ENCODE peak calls at places on chromosomes 6 and 20, in six cellular contexts. Y is left cardiac atrium; M is left ventricle myocardium superior; K is activated naive CD4-positive, alpha-beta T cell treated with anti-CD3 and anti-CD28 coated beads, Interleukin-2, amount 50 U/mL, for 72 hours; P is RWPE2; I is activated naive CD8-positive, alpha-beta T cell treated with anti-CD3 and anti-CD28 coated beads, Interleukin-2, amount 50 U/mL, for 24 hours. C is an unnamed sample.

GRCh38 chr20:17916365-17916996 is 52.1 kb downstream of the SNX5 start:
- ATAC-seq in Y (peak; percentile 59), M (peak; percentile 47), K (no peak), P (no peak), I (no peak), C (no peak)

GRCh38 chr6:105894556-105894955 is 191.6 kb upstream of the PRDM1 start:
- ATAC-seq in Y (no peak), M (peak; percentile 29), K (no peak), P (no peak), I (no peak), C (no peak)

GRCh38 chr6:44341095-44341890 is 1.2 kb upstream of the SPATS1 start:
- ATAC-seq in Y (no peak), M (no peak), K (no peak), P (no peak), I (no peak), C (no peak)

GRCh38 chr6:105832358-105832757 is 253.8 kb upstream of the PRDM1 start:
- ATAC-seq in Y (peak; percentile 23), M (no peak), K (no peak), P (peak; percentile 52), I (no peak), C (no peak)

GRCh38 chr6:79613912-79614311 is 17.2 kb upstream of the SH3BGRL2 start:
- ATAC-seq in Y (no peak), M (no peak), K (no peak), P (no peak), I (no peak), C (no peak)

GRCh38 chr20:37523012-37523391 is 2.0 kb downstream of the NNAT start:
- ATAC-seq in Y (no peak), M (no peak), K (no peak), P (no peak), I (no peak), C (no peak)

GRCh38 chr6:157693867-157694266 is 129.2 kb upstream of the SNX9 start:
- ATAC-seq in Y (peak; percentile 94), M (peak; percentile 95), K (no peak), P (no peak), I (no peak), C (no peak)

GRCh38 chr6:68159433-68159832 is 475.6 kb upstream of the ADGRB3 start:
- ATAC-seq in Y (no peak), M (no peak), K (no peak), P (no peak), I (no peak), C (no peak)

GRCh38 chr20:50491926-50492634 is 18.1 kb upstream of the PTPN1 start:
- ATAC-seq in Y (no peak), M (no peak), K (no peak), P (peak; percentile 53), I (no peak), C (no peak)

GRCh38 chr6:134063121-134063965 is 10.9 kb upstream of the SLC2A12 start:
- ATAC-seq in Y (no peak), M (peak; percentile 5), K (no peak), P (no peak), I (no peak), C (no peak)

GRCh38 chr6:116220172-116220571 is 33.7 kb downstream of the TSPYL4 start:
- ATAC-seq in Y (no peak), M (peak; percentile 63), K (no peak), P (no peak), I (no peak), C (no peak)

GRCh38 chr20:7240490-7240889 is 473.0 kb downstream of the BMP2 start:
- ATAC-seq in Y (no peak), M (peak; percentile 57), K (no peak), P (no peak), I (no peak), C (no peak)

GRCh38 chr6:509676-510075 is 118.1 kb downstream of the IRF4 start:
- ATAC-seq in Y (no peak), M (no peak), K (peak; percentile 31), P (no peak), I (peak; percentile 50), C (no peak)

GRCh38 chr6:88238065-88238464 is 71.9 kb upstream of the CNR1 start:
- ATAC-seq in Y (no peak), M (no peak), K (no peak), P (no peak), I (no peak), C (peak; percentile 82)